ENCODE peak calls at places on chromosomes 11 and 22, in four cellular contexts. R, N, V and O are unnamed samples.

GRCh38 chr11:69770525-69770924 is 4.6 kb downstream of the FGF4 start:
- DNase-seq in V (no peak), N (no peak), R (no peak), O (no peak)

GRCh38 chr11:65576867-65577755 is 1.3 kb downstream of the EHBP1L1 start:
- DNase-seq in V (no peak), N (peak; percentile 45), R (no peak), O (peak; percentile 75)

GRCh38 chr11:12066056-12066798 is 44.2 kb upstream of the MICAL2 start:
- DNase-seq in N (no peak), R (no peak), V (no peak), O (no peak)

GRCh38 chr11:108025387-108026080 is 16.8 kb downstream of the CUL5 start:
- DNase-seq in V (no peak), R (no peak), N (no peak), O (no peak)

GRCh38 chr11:129846508-129847335 is 31.1 kb downstream of the TMEM45B start:
- DNase-seq in V (no peak), R (no peak), N (no peak), O (no peak)

GRCh38 chr11:131923309-131923708 is 552.9 kb downstream of the NTM start:
- DNase-seq in N (no peak), R (no peak), V (no peak), O (no peak)

GRCh38 chr11:128463386-128463829 is 124.0 kb downstream of the ETS1 start:
- DNase-seq in V (no peak), R (no peak), N (no peak), O (no peak)

GRCh38 chr11:1271002-1271401 is 38.4 kb downstream of the TOLLIP start:
- DNase-seq in R (no peak), N (no peak), V (no peak), O (no peak)

GRCh38 chr11:101510608-101511007 is 73.2 kb downstream of the TRPC6 start:
- DNase-seq in N (no peak), R (no peak), V (no peak), O (no peak)

GRCh38 chr11:114779189-114779588 is 100.9 kb downstream of the NXPE2 start:
- DNase-seq in R (no peak), N (no peak), V (no peak), O (no peak)

GRCh38 chr11:123560001-123560400 is 94.4 kb downstream of the SCN3B start:
- DNase-seq in N (peak; percentile 76), R (peak; percentile 71), V (no peak), O (no peak)

GRCh38 chr11:75193271-75193670 is 42.4 kb downstream of the SLCO2B1 start:
- DNase-seq in V (no peak), R (no peak), N (no peak), O (no peak)

GRCh38 chr11:1679881-1680280 is 17.1 kb upstream of the KRTAP5-6 start:
- DNase-seq in N (no peak), R (no peak), V (no peak), O (no peak)

GRCh38 chr22:41021039-41021654 is 70.0 kb downstream of the RBX1 start:
- DNase-seq in N (no peak), V (no peak), R (peak; percentile 32), O (peak; percentile 54)

GRCh38 chr11:46248270-46249102 is 29.0 kb upstream of the CREB3L1 start:
- DNase-seq in R (peak; percentile 6), N (no peak), V (no peak), O (no peak)

GRCh38 chr11:911031-911889 is 650 bp upstream of the CHID1 start:
- DNase-seq in N (no peak), R (peak; percentile 53), V (no peak), O (no peak)

GRCh38 chr11:75966546-75967287 is 151.7 kb downstream of the UVRAG start:
- DNase-seq in N (no peak), R (no peak), V (no peak), O (no peak)

GRCh38 chr11:117597083-117597482 is 199.9 kb downstream of the DSCAML1 start:
- DNase-seq in R (peak; percentile 22), N (no peak), V (no peak), O (no peak)

GRCh38 chr11:76628408-76628947 is 42.1 kb downstream of the LRRC32 start:
- DNase-seq in R (no peak), N (no peak), V (no peak), O (no peak)

GRCh38 chr11:77300695-77301094 is 791 bp downstream of the GDPD4 start:
- DNase-seq in N (no peak), R (no peak), V (no peak), O (no peak)

GRCh38 chr22:30304495-30305244 is 15.4 kb upstream of the CASTOR1 start:
- DNase-seq in R (no peak), V (no peak), N (no peak), O (no peak)

GRCh38 chr11:68976095-68976494 is 4.7 kb downstream of the MRGPRD start:
- DNase-seq in N (no peak), R (no peak), V (no peak), O (no peak)

GRCh38 chr11:94583213-94583884 is 16.2 kb downstream of the PIWIL4 start:
- DNase-seq in V (no peak), R (no peak), N (no peak), O (no peak)

GRCh38 chr11:59206635-59207034 is 6.1 kb downstream of the MPEG1 start:
- DNase-seq in N (no peak), V (no peak), R (peak; percentile 80), O (peak; percentile 65)

GRCh38 chr11:133982151-133982550 is 25.4 kb upstream of the IGSF9B start:
- DNase-seq in N (no peak), R (no peak), V (no peak), O (no peak)

GRCh38 chr11:4467811-4468606 is 14.4 kb upstream of the OR52K1 start:
- DNase-seq in V (no peak), R (no peak), N (no peak), O (no peak)

GRCh38 chr11:126265801-126266200 is 2.9 kb downstream of the SRPRA start:
- DNase-seq in N (no peak), V (no peak), R (peak; percentile 43), O (no peak)

GRCh38 chr11:130779943-130780342 is 136.3 kb downstream of the SNX19 start:
- DNase-seq in N (no peak), V (no peak), R (no peak), O (no peak)

GRCh38 chr11:34679681-34680080 is 58.8 kb downstream of the EHF start:
- DNase-seq in V (no peak), N (no peak), R (no peak), O (no peak)

GRCh38 chr22:41290262-41291221 is 4.6 kb upstream of the RANGAP1 start:
- DNase-seq in N (no peak), R (no peak), V (no peak), O (no peak)

GRCh38 chr11:122751298-122752070 is 86.8 kb upstream of the CRTAM start:
- DNase-seq in V (no peak), N (no peak), R (no peak), O (no peak)

GRCh38 chr11:66888282-66888681 is 31.4 kb downstream of the LRFN4 start:
- DNase-seq in N (no peak), V (no peak), R (no peak), O (peak; percentile 78)

GRCh38 chr22:28930357-28931007 is 47.1 kb downstream of the ZNRF3 start:
- DNase-seq in N (no peak), V (no peak), R (no peak), O (no peak)

GRCh38 chr22:49577168-49578060 is 250.3 kb downstream of the BRD1 start:
- DNase-seq in N (no peak), V (no peak), R (peak; percentile 7), O (no peak)
- H3K9me3 ChIP-seq in N (no peaks in the 10 kb centered on the region), V (no peaks in the 10 kb centered on the region), R (no peaks in the 10 kb centered on the region), O (no peaks in the 10 kb centered on the region)

GRCh38 chr22:35649636-35650250 is 1.5 kb downstream of the APOL6 start:
- DNase-seq in N (no peak), V (no peak), R (no peak), O (no peak)

GRCh38 chr22:35645646-35646045 is 2.6 kb upstream of the APOL6 start:
- DNase-seq in V (no peak), N (no peak), R (no peak), O (peak; percentile 45)

GRCh38 chr22:35649026-35649553 is 844 bp downstream of the APOL6 start:
- DNase-seq in V (no peak), R (no peak), N (no peak), O (no peak)

GRCh38 chr22:35651085-35651484 is 2.8 kb downstream of the APOL6 start:
- DNase-seq in N (no peak), R (no peak), V (no peak), O (no peak)

DNA sequence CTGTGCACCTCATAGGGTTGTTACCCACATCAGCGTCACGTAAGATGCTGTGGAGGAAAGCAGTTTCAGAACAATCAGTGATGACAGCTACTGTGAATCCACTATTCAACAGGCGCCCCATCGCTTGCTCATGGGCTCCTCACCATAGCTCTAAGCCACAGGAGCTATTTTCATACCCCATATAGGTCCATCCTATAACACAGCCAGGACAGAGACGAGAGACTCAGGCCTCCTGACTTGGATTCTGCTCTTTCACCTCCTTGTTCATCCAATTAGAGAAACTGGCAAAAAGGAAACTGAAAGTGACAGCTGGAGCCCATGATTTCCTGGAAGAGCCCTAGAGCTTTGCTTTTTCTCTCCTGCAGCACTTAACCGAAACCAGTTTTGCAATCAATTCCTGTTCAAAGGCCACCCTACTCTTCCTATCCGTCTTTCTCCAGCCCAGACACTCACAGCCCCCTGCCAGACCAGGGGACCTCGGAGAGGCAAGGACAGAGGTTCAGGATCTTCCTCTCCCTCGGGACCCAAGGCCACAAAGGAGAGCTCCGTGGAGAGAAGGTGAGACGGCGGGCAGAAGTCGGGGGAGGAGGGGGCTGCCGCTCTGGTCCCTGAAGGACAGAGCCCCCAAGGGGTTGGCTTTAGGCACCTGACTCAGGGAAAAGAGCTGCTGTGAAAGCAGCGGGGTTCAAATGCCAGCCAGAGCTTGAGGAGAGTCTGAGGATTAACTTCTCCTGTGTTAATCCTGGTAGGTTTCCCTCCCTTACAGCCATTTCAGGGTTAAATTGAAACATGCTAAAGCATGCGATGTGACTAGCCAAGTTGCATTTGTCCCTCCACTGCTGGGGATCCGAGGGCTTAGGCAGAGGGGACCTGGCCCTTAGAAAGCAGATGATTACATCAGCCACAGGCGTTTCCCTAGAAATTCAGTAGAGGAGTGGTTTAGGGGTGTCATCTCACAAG is at the start of gene APOL6:
- DNase-seq in R (peak; percentile 47), V (peak; percentile 45), N (peak; percentile 79), O (peak; percentile 75)
- H3K27ac ChIP-seq in R (peak within 1 kb of the TSS; percentile 80), V (peak within 1 kb of the TSS; percentile 95), N (peak within 1 kb of the TSS; percentile 96), O (peak within 1 kb of the TSS; percentile 98)

GRCh38 chr11:71367756-71368155 is 80.4 kb downstream of the DHCR7 start:
- DNase-seq in N (no peak), V (no peak), R (no peak), O (no peak)
- H3K9me3 ChIP-seq in N (no peaks in the 10 kb centered on the region), V (no peaks in the 10 kb centered on the region), R (no peaks in the 10 kb centered on the region), O (no peaks in the 10 kb centered on the region)

GRCh38 chr11:72045849-72046248 is 34.5 kb downstream of the NUMA1 start:
- DNase-seq in R (no peak), N (no peak), V (no peak), O (peak; percentile 39)

DNA sequence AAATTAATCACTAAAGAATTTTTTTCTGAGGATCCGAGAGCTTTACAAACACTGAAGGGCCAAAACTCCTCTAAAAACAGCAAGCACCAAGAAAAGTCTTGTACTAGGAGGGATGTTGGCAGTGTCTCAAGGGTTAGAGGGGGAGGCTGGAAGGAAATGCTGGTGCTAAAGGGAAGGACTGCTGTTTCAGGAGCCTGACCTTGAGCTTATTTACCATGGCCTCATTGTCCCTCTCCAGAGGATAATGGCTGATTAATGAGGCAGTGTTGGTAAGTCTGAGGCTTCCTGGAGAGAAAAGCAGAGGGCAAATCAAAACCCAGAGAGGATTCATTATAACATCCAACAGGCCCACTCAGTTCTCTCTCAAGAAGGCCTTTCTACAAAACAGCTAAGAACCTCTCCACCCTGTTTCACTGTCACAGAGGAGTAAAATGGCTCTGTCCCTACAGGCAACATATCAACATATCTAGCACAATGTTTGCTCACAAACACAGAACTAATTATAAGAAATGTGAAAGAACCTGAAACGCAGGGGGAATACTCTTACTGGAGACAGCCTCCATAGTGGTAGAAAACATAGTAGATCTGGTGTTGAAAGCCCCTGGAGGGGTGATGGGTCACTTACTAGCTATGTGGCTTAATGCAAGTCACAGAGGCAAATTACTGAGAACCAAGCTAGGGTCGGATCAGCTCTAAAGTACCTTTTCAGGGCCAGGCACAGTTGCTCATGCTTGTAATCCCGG is 31.5 kb downstream of the NUMA1 start:
- DNase-seq in R (peak; percentile 80), N (no peak), V (no peak), O (peak; percentile 35)
- H3K27ac ChIP-seq in R (peak overlapping the region; percentile 74), N (no peak overlapping the region), V (no peak overlapping the region), O (no peak overlapping the region)